ENCODE peak calls at places on chromosomes 1 and 21, in seven cellular contexts. I, W, K, D, A, C and J are unnamed samples.

GRCh38 chr21:32481875-32482408 is 69.4 kb downstream of the EVA1C start:
- DNase-seq in W (no peak), K (no peak), A (no peak), C (no peak), D (no peak), I (peak), J (no peak)

GRCh38 chr1:84247425-84248220 is 53.9 kb upstream of the SAMD13 start:
- DNase-seq in I (no peak), D (peak), K (no peak), A (peak), W (peak), C (no peak), J (peak)

GRCh38 chr1:95382385-95382784 is 148.4 kb downstream of the RWDD3 start:
- DNase-seq in A (no peak), C (no peak), W (no peak), I (no peak), K (no peak), D (no peak), J (no peak)

GRCh38 chr1:223175633-223176032 is 32.6 kb upstream of the TLR5 start:
- DNase-seq in C (no peak), A (no peak), W (no peak), I (no peak), D (no peak), K (no peak), J (no peak)

GRCh38 chr1:17671741-17672140 is 83.4 kb upstream of the ACTL8 start:
- DNase-seq in W (no peak), I (no peak), K (no peak), A (no peak), D (no peak), C (no peak), J (no peak)

GRCh38 chr1:54545916-54546635 is 2.0 kb upstream of the ACOT11 start:
- DNase-seq in A (no peak), C (no peak), D (no peak), I (no peak), K (no peak), W (no peak), J (no peak)

GRCh38 chr1:53615101-53615500 is 123.9 kb downstream of the GLIS1 start:
- DNase-seq in C (no peak), D (no peak), A (no peak), W (no peak), I (no peak), K (peak), J (no peak)

GRCh38 chr1:188489336-188490112 is 1660.8 kb downstream of the PLA2G4A start:
- DNase-seq in I (no peak), A (peak), C (no peak), K (no peak), W (peak), D (peak), J (no peak)

GRCh38 chr1:11561740-11562139 is 82.8 kb downstream of the DISP3 start:
- DNase-seq in K (no peak), D (no peak), I (no peak), W (no peak), C (no peak), A (no peak), J (no peak)

GRCh38 chr1:206141996-206142395 is 24.8 kb upstream of the AVPR1B start:
- DNase-seq in W (no peak), I (peak), C (no peak), K (no peak), A (no peak), D (no peak), J (no peak)

GRCh38 chr1:150186789-150187559 is 37.3 kb downstream of the PLEKHO1 start:
- DNase-seq in K (no peak), A (peak), W (peak), I (no peak), D (peak), C (peak), J (peak)

GRCh38 chr1:156748670-156749428 is 2.6 kb downstream of the HDGF start:
- DNase-seq in A (no peak), C (no peak), I (peak), W (peak), D (peak), K (peak), J (no peak)

GRCh38 chr1:72623299-72623708 is 341.0 kb upstream of the NEGR1 start:
- DNase-seq in C (peak), D (peak), A (no peak), K (no peak), W (peak), I (peak), J (peak)

GRCh38 chr1:78178816-78179215 is 133.1 kb downstream of the GIPC2 start:
- DNase-seq in W (no peak), A (no peak), C (no peak), D (no peak), K (no peak), I (no peak), J (no peak)

GRCh38 chr1:47238935-47239640 is 7.1 kb upstream of the TAL1 start:
- DNase-seq in K (no peak), A (no peak), C (no peak), D (no peak), I (no peak), W (no peak), J (no peak)

GRCh38 chr1:229757226-229757625 is 131.2 kb downstream of the URB2 start:
- DNase-seq in I (no peak), D (peak), W (no peak), C (no peak), K (no peak), A (no peak), J (no peak)

GRCh38 chr1:39720094-39720999 is 18.3 kb upstream of the PPIE start:
- DNase-seq in W (peak), I (no peak), A (no peak), C (peak), K (no peak), D (peak), J (peak)

GRCh38 chr1:31248276-31248675 is 8.6 kb upstream of the NKAIN1 start:
- DNase-seq in W (no peak), K (no peak), D (no peak), A (no peak), C (no peak), I (no peak), J (no peak)

GRCh38 chr21:34846214-34846575 is 177.4 kb downstream of the CLIC6 start:
- DNase-seq in I (no peak), W (peak), A (no peak), C (no peak), K (no peak), D (no peak), J (no peak)

DNA sequence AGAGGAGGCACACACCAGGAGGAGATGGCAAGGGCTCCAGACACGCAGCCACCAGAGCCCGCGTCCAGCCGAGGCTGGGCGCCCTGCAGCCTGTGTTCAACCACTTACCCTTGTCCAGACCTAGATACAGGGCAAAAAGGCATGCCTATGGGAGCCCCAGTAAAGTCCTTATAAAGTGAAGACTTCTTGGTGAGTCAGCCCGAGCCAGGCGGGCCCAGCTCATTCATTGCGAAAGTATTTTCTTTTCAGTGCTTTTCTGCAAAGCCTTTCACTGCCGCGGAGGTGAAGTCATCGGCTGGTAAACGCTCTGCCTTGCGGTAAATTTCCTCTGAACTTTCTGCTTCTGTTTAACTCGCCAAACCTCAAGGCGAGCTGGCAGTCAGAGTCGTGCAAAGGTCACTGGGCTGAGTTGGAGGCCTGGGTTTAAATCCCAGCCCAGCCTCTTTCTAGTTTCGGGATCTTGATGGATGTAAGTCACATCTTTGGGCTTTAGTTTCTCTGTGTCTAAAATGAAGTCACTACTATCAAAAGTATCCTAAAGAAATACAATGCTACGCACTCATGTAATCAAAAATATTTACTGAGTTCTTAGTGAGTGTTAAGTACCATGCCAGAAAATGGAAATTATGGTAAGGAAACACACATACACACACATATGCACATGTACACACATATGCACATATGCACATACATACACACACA is 54.7 kb upstream of the IFFO2 start:
- DNase-seq in W (peak), D (peak), A (peak), C (peak), K (peak), I (peak), J (no peak)
- H3K4me3 ChIP-seq in W (peak), D (no peak), A (peak), C (peak), K (no peak), I (no peak), J (peak)

DNA sequence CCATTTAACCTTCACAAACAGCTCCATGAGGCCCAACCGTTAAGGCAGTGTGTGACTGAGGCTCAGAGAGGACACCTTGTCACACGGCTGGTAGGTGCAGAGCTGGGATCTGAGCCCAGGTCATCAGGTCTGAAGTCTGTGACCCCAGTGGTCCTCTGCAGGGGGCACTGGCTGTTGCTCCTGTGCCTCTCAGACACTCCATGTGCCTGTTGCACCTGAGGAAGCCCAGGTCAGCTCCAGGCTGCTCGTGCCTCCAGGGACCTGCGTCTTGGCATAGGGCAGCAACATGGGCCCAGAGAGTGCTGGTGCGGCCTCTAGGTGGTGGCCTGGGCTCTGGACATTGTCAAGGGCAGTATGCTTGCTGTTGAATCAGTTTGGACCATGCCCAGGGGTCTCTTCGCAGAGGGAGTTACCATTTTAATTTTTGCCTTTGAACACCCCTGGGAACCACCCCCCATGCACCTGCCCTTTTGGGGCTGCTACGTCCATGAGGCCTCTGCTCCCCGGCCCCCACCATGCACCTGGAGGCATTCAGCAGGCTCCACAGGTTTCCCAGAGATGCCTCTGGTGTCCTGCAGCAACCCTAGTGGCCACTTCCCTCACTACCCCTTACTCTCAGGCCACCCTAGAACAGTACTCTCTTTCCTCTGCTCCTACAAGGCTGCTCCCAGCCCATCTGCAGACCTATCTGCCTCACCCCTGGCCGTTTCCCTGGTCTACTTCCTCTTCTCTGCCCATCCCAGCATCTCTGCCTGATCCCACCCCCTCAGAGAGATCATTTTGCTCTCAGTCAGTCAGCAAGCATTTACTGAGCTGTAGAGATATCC is 25.2 kb upstream of the EPS8L3 start:
- DNase-seq in A (peak), W (peak), I (no peak), D (no peak), C (no peak), K (peak), J (no peak)
- H3K4me3 ChIP-seq in A (no peak), W (no peak), I (no peak), D (no peak), C (no peak), K (no peak), J (no peak)

GRCh38 chr1:159204791-159205141 is at the start of gene ACKR1:
- DNase-seq in A (no peak), D (no peak), W (no peak), K (no peak), C (no peak), I (no peak), J (no peak)
- H3K4me3 ChIP-seq in A (no peak), D (no peak), W (no peak), K (peak), C (no peak), I (peak), J (no peak)

DNA sequence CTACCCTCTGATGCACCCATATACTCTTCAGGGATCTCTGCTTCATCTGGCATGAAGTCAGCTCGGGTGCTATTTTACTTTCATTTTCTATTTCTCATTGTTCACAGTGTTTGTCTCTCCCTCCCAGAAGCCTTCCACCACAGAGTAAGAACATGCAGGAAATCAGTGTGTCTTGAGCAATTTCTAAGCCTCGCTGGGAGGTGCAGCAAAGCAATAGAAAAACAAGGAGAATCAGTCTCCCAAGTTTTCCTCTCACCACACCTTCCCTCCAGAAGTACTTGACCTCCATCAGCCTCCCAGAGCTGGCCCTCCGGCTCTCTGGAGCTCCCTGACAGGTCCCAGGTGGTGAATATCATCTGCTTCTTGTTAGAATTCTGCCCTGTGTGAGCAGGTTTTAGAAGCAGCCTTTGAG is 594.7 kb upstream of the CAMK1G start:
- DNase-seq in I (peak), D (peak), W (peak), K (no peak), A (no peak), C (peak), J (no peak)
- H3K4me3 ChIP-seq in I (peak), D (peak), W (peak), K (peak), A (peak), C (peak), J (no peak)

DNA sequence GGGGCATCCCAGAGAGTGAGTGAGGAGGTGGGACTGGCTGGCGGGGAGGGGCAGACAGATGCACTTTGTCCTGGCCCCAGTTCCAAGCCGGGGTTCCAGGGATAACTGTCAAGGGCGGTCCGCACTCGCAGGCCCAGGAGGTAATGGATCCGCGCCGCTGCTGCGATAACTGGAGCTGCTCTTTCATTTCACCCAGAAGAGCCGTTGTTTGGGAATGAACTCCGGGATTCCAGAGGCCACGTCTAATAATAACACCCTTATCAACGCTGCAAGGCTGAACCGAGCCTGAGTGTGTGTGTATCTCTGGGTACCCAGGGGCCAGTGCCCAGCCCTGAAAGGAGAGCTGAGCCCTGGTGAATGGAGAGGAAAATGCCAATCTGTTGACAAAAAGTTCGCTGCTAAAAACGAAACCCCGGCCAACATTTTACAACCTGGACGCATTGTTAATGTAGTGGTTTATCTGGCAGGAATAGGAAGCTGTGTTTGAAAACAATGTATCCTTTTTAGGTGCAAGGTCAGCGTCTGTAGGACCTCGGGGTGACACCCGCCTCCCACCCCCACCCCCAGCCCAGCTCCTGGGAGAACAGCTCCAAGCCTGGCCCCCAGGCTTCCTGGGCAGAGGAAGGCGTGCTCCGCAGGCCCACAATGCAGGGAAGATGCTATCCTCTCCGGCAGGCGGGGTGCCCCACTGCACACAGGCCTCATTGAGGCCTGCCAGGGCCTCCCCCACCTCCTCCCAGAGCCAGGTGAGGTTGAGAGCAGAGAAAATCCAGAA is 119.7 kb downstream of the PROX1 start:
- DNase-seq in I (peak), A (no peak), K (peak), D (peak), C (no peak), W (no peak), J (no peak)
- H3K4me3 ChIP-seq in I (no peak), A (no peak), K (peak), D (peak), C (no peak), W (peak), J (no peak)

GRCh38 chr1:36964830-36965229 is 69.5 kb downstream of the GRIK3 start:
- DNase-seq in D (no peak), K (no peak), C (no peak), A (no peak), I (no peak), W (no peak), J (no peak)

GRCh38 chr1:36965301-36966159 is 68.8 kb downstream of the GRIK3 start:
- DNase-seq in D (no peak), I (no peak), K (no peak), C (no peak), A (no peak), W (no peak), J (no peak)

GRCh38 chr1:36962991-36963390 is 71.3 kb downstream of the GRIK3 start:
- DNase-seq in K (no peak), A (no peak), W (no peak), D (no peak), C (no peak), I (peak), J (no peak)

GRCh38 chr1:36968730-36969129 is 65.6 kb downstream of the GRIK3 start:
- DNase-seq in K (no peak), I (no peak), A (no peak), D (no peak), W (no peak), C (no peak), J (no peak)

DNA sequence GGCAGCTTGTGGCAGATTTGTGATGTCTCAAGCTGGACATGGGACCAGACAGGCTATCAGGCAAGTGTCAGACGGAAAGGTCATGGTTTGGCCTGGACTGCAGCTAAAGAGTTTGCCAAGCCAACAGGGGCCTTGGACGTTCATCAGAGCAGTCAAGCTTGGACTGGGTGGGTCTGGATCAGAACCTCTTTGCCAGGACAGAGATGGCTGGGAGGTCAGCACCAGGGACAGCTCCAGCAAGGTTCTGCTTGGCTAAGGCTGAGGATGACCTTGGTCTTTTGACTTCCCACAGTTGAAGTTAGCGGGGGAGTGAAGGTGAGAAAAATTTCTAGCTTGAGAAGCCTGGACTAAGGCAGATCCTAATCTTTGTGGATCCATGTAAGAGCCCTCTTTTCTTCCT is 68.1 kb downstream of the GRIK3 start:
- DNase-seq in A (no peak), W (peak), C (no peak), D (no peak), I (no peak), K (no peak), J (no peak)
- H3K4me3 ChIP-seq in A (no peak), W (no peak), C (no peak), D (no peak), I (no peak), K (no peak), J (no peak)